ENCODE peak calls at places on chromosomes 7 and 10, in four cellular contexts. K is upper lobe of right lung, Q is upper lobe of left lung, W is Panc1. O is an unnamed sample.

GRCh38 chr10:123761666-123762230 is 95.6 kb downstream of the GPR26 start:
- ATAC-seq in Q (no peak), K (peak), W (peak), O (no peak)

GRCh38 chr10:14673189-14673947 is 101.3 kb downstream of the FAM107B start:
- ATAC-seq in K (no peak), Q (no peak), W (no peak), O (no peak)

GRCh38 chr7:27171636-27172387 is 2.3 kb downstream of the HOXA10 start:
- ATAC-seq in K (no peak), W (no peak), Q (no peak), O (no peak)

GRCh38 chr10:18859659-18860058 is 188.9 kb upstream of the MALRD1 start:
- ATAC-seq in K (no peak), Q (no peak), W (no peak), O (no peak)

GRCh38 chr7:108178393-108178792 is 48.2 kb upstream of the LAMB4 start:
- ATAC-seq in K (no peak), Q (no peak), W (no peak), O (no peak)

GRCh38 chr10:60979667-60980104 is 35.7 kb upstream of the RHOBTB1 start:
- ATAC-seq in W (no peak), K (no peak), Q (no peak), O (no peak)

GRCh38 chr10:124231188-124232135 is 138.1 kb upstream of the CHST15 start:
- ATAC-seq in K (peak), W (no peak), Q (peak), O (no peak)

GRCh38 chr7:129970816-129971215 is 18.1 kb upstream of the UBE2H start:
- ATAC-seq in Q (no peak), W (peak), K (no peak), O (peak)

GRCh38 chr7:351256-351655 is 61.3 kb downstream of the FOXL3 start:
- ATAC-seq in K (no peak), Q (no peak), W (no peak), O (no peak)

GRCh38 chr10:119399466-119399865 is 143.1 kb downstream of the RGS10 start:
- ATAC-seq in K (no peak), W (no peak), Q (no peak), O (no peak)

GRCh38 chr10:118754132-118754555 is 626 bp downstream of the CACUL1 start:
- ATAC-seq in W (peak), K (peak), Q (peak), O (no peak)

GRCh38 chr10:30558411-30558810 is 71.1 kb downstream of the LYZL2 start:
- ATAC-seq in K (no peak), Q (no peak), W (no peak), O (no peak)

GRCh38 chr10:103758294-103758681 is 97.1 kb downstream of the SH3PXD2A start:
- ATAC-seq in K (no peak), Q (no peak), W (peak), O (no peak)

GRCh38 chr7:154841731-154842331 is 161.1 kb downstream of the PAXIP1 start:
- ATAC-seq in Q (no peak), W (no peak), K (peak), O (no peak)

GRCh38 chr7:53358301-53358700 is 322.9 kb downstream of the POM121L12 start:
- ATAC-seq in W (no peak), K (no peak), Q (no peak), O (no peak)
- TF ChIP-seq CTCF in W (no peak), K (no peak), Q (no peak), O (no peak)

GRCh38 chr10:53808677-53809076 is 992.4 kb downstream of the PCDH15 start:
- ATAC-seq in W (no peak), K (no peak), Q (no peak), O (no peak)
- TF ChIP-seq CTCF in W (peak), K (no peak), Q (no peak), O (no peak)

DNA sequence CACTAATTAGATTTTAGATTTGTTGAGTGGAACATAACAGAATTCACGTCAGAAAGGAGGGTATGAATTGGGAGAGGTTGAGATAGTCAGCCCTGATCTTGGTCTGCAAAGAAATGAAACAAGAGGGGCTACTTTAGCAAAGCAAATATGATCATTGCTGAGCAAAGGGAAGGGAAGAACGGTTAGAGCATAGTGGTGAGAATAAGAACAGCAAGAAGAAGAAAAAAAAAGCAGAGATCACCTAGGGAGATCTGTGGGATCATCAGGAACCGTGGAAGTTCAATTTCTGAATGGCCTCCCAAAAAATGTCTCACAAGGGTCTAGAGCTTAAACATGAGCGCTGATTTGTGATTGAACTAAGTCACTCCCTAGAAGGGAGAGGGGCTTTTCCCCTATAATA is 156.1 kb downstream of the DGKI start:
- ATAC-seq in W (no peak), Q (no peak), K (no peak), O (no peak)
- TF ChIP-seq CTCF in W (no peak), Q (no peak), K (no peak), O (no peak)

GRCh38 chr7:100547872-100548271 is 8.9 kb downstream of the AGFG2 start:
- ATAC-seq in K (peak), W (no peak), Q (no peak), O (no peak)
- TF ChIP-seq CTCF in K (no peak), W (no peak), Q (no peak), O (no peak)

GRCh38 chr10:35127289-35127891 is 744 bp downstream of the CREM start:
- ATAC-seq in W (peak), K (peak), Q (peak), O (peak)
- TF ChIP-seq CTCF in W (no peak), K (no peak), Q (no peak), O (no peak)

GRCh38 chr10:27241640-27242472 is 1.3 kb upstream of the ACBD5 start:
- ATAC-seq in Q (peak), K (peak), W (peak), O (peak)
- TF ChIP-seq CTCF in Q (peak), K (peak), W (no peak), O (peak)

GRCh38 chr10:13100349-13101294 is 659 bp downstream of the OPTN start:
- ATAC-seq in W (peak), K (peak), Q (peak), O (peak)

GRCh38 chr10:13099666-13100348 is at the start of gene OPTN:
- ATAC-seq in W (peak), K (peak), Q (peak), O (peak)

GRCh38 chr10:13095929-13096328 is 4.0 kb upstream of the OPTN start:
- ATAC-seq in Q (no peak), K (no peak), W (no peak), O (no peak)

GRCh38 chr10:13102002-13102794 is 2.2 kb downstream of the OPTN start:
- ATAC-seq in Q (no peak), W (no peak), K (no peak), O (peak)

GRCh38 chr10:13099144-13099665 is 758 bp upstream of the OPTN start:
- ATAC-seq in W (peak), K (peak), Q (peak), O (peak)
- TF ChIP-seq CTCF in W (peak), K (no peak), Q (no peak), O (peak)

GRCh38 chr10:16811292-16811691 is 5.9 kb downstream of the RSU1 start:
- ATAC-seq in Q (no peak), K (no peak), W (no peak), O (no peak)
- TF ChIP-seq CTCF in Q (no peak), K (no peak), W (no peak), O (no peak)

O was measured in gastroesophageal sphincter.